ENCODE peak calls at places on chromosomes 16 and 17, in four cellular contexts. One of them, this sample, is unnamed.

GRCh38 chr16:58882292-58882691 is 148.2 kb upstream of the GOT2 start:
- DNase-seq in HFFc6: no peak
- DNase-seq in stimulated activated CD8-positive, alpha-beta memory T cell treated with anti-CD3 and anti-CD28 coated beads, Interleukin-2, amount 100 ng/mL, for 1 hour: no peak
- DNase-seq in NCI-H2081: no peak
- DNase-seq in this sample: no peak

GRCh38 chr16:67421030-67421429 is 4.8 kb upstream of the ZDHHC1 start:
- DNase-seq in NCI-H2081: no peak
- DNase-seq in HFFc6: no peak
- DNase-seq in stimulated activated CD8-positive, alpha-beta memory T cell treated with anti-CD3 and anti-CD28 coated beads, Interleukin-2, amount 100 ng/mL, for 1 hour: no peak
- DNase-seq in this sample: no peak

GRCh38 chr17:51128089-51128488 is 7.4 kb upstream of the SPAG9 start:
- DNase-seq in HFFc6: peak
- DNase-seq in NCI-H2081: no peak
- DNase-seq in stimulated activated CD8-positive, alpha-beta memory T cell treated with anti-CD3 and anti-CD28 coated beads, Interleukin-2, amount 100 ng/mL, for 1 hour: no peak
- DNase-seq in this sample: no peak

GRCh38 chr16:23679986-23680336 is 1.3 kb downstream of the PLK1 start:
- DNase-seq in HFFc6: no peak
- DNase-seq in NCI-H2081: no peak
- DNase-seq in stimulated activated CD8-positive, alpha-beta memory T cell treated with anti-CD3 and anti-CD28 coated beads, Interleukin-2, amount 100 ng/mL, for 1 hour: no peak
- DNase-seq in this sample: no peak

GRCh38 chr16:4200781-4201137 is 41.1 kb downstream of the SRL start:
- DNase-seq in stimulated activated CD8-positive, alpha-beta memory T cell treated with anti-CD3 and anti-CD28 coated beads, Interleukin-2, amount 100 ng/mL, for 1 hour: no peak
- DNase-seq in NCI-H2081: no peak
- DNase-seq in HFFc6: peak
- DNase-seq in this sample: no peak

GRCh38 chr17:74671031-74671771 is 41.5 kb downstream of the CD300LF start:
- DNase-seq in HFFc6: no peak
- DNase-seq in stimulated activated CD8-positive, alpha-beta memory T cell treated with anti-CD3 and anti-CD28 coated beads, Interleukin-2, amount 100 ng/mL, for 1 hour: peak
- DNase-seq in NCI-H2081: no peak
- DNase-seq in this sample: no peak

GRCh38 chr16:68790130-68790761 is 53.1 kb upstream of the TANGO6 start:
- DNase-seq in HFFc6: peak
- DNase-seq in NCI-H2081: no peak
- DNase-seq in stimulated activated CD8-positive, alpha-beta memory T cell treated with anti-CD3 and anti-CD28 coated beads, Interleukin-2, amount 100 ng/mL, for 1 hour: no peak
- DNase-seq in this sample: no peak

GRCh38 chr17:19759934-19760530 is 11.9 kb upstream of the ALDH3A1 start:
- DNase-seq in NCI-H2081: no peak
- DNase-seq in HFFc6: no peak
- DNase-seq in stimulated activated CD8-positive, alpha-beta memory T cell treated with anti-CD3 and anti-CD28 coated beads, Interleukin-2, amount 100 ng/mL, for 1 hour: no peak
- DNase-seq in this sample: no peak

GRCh38 chr17:50361561-50362480 is 11.2 kb downstream of the MRPL27 start:
- DNase-seq in stimulated activated CD8-positive, alpha-beta memory T cell treated with anti-CD3 and anti-CD28 coated beads, Interleukin-2, amount 100 ng/mL, for 1 hour: peak
- DNase-seq in HFFc6: peak
- DNase-seq in NCI-H2081: peak
- DNase-seq in this sample: peak

GRCh38 chr17:28119049-28119448 is 76.6 kb downstream of the NLK start:
- DNase-seq in NCI-H2081: no peak
- DNase-seq in stimulated activated CD8-positive, alpha-beta memory T cell treated with anti-CD3 and anti-CD28 coated beads, Interleukin-2, amount 100 ng/mL, for 1 hour: no peak
- DNase-seq in HFFc6: no peak
- DNase-seq in this sample: no peak

GRCh38 chr17:6546069-6546718 is 10.2 kb downstream of the PITPNM3 start:
- DNase-seq in stimulated activated CD8-positive, alpha-beta memory T cell treated with anti-CD3 and anti-CD28 coated beads, Interleukin-2, amount 100 ng/mL, for 1 hour: no peak
- DNase-seq in HFFc6: peak
- DNase-seq in NCI-H2081: no peak
- DNase-seq in this sample: no peak

GRCh38 chr16:23369416-23369815 is 67.3 kb downstream of the SCNN1B start:
- DNase-seq in HFFc6: no peak
- DNase-seq in NCI-H2081: no peak
- DNase-seq in stimulated activated CD8-positive, alpha-beta memory T cell treated with anti-CD3 and anti-CD28 coated beads, Interleukin-2, amount 100 ng/mL, for 1 hour: no peak
- DNase-seq in this sample: no peak

GRCh38 chr17:6507535-6507934 is 48.8 kb downstream of the PITPNM3 start:
- DNase-seq in stimulated activated CD8-positive, alpha-beta memory T cell treated with anti-CD3 and anti-CD28 coated beads, Interleukin-2, amount 100 ng/mL, for 1 hour: no peak
- DNase-seq in HFFc6: peak
- DNase-seq in NCI-H2081: no peak
- DNase-seq in this sample: no peak

GRCh38 chr17:58279016-58279671 is 1.6 kb downstream of the MPO start:
- DNase-seq in stimulated activated CD8-positive, alpha-beta memory T cell treated with anti-CD3 and anti-CD28 coated beads, Interleukin-2, amount 100 ng/mL, for 1 hour: no peak
- DNase-seq in HFFc6: no peak
- DNase-seq in NCI-H2081: no peak
- DNase-seq in this sample: no peak

GRCh38 chr16:79635488-79635887 is 35.0 kb upstream of the MAF start:
- DNase-seq in NCI-H2081: no peak
- DNase-seq in HFFc6: no peak
- DNase-seq in stimulated activated CD8-positive, alpha-beta memory T cell treated with anti-CD3 and anti-CD28 coated beads, Interleukin-2, amount 100 ng/mL, for 1 hour: no peak
- DNase-seq in this sample: no peak